ENCODE peak calls at places on chromosomes 1 and 21, in nine cellular contexts. C is neural crest cell; O is NCI-H146; D is AG20443; H is iPS-NIHi11; U is aorta; Q is IMR-90; R is mammary epithelial cell; E is stimulated activated CD4-positive, alpha-beta T cell treated with anti-CD3 and anti-CD28 coated beads, Interleukin-4, amount 100 ng/mL, for 1 hour. A is an unnamed sample.

GRCh38 chr1:28517649-28517999 is 11.8 kb downstream of the RCC1 start:
- DNase-seq in O (no peak), D (no peak), E (no peak), H (no peak), U (no peak), Q (peak; percentile 37), R (no peak), C (no peak), A (no peak)

GRCh38 chr1:93967276-93967675 is 58.0 kb upstream of the GCLM start:
- DNase-seq in U (no peak), O (no peak), D (no peak), C (no peak), E (no peak), R (no peak), Q (no peak), H (no peak), A (no peak)

GRCh38 chr1:180962178-180962577 is 49.5 kb downstream of the KIAA1614 start:
- DNase-seq in H (no peak), E (no peak), C (no peak), D (no peak), R (no peak), O (peak; percentile 35), Q (no peak), U (no peak), A (no peak)

GRCh38 chr1:57551476-57551875 is 127.6 kb upstream of the DAB1 start:
- DNase-seq in H (peak; percentile 17), C (no peak), U (no peak), Q (no peak), D (no peak), R (no peak), O (no peak), E (no peak), A (no peak)

GRCh38 chr1:228836427-228836826 is 101.1 kb downstream of the RHOU start:
- DNase-seq in O (no peak), Q (no peak), D (no peak), E (no peak), R (no peak), H (no peak), C (no peak), U (no peak), A (no peak)

GRCh38 chr1:93768380-93768863 is 86.8 kb upstream of the BCAR3 start:
- DNase-seq in Q (no peak), C (no peak), U (no peak), E (no peak), R (no peak), H (no peak), D (no peak), O (no peak), A (no peak)

GRCh38 chr1:205810448-205811157 is 2.4 kb downstream of the SLC41A1 start:
- DNase-seq in Q (no peak), C (no peak), E (no peak), H (peak; percentile 53), D (no peak), U (no peak), R (no peak), O (no peak), A (peak; percentile 26)

GRCh38 chr1:184272178-184272866 is 114.5 kb upstream of the C1orf21 start:
- DNase-seq in O (peak; percentile 78), Q (peak; percentile 32), R (no peak), H (no peak), D (no peak), C (no peak), U (no peak), E (no peak), A (no peak)

GRCh38 chr1:170309389-170310013 is 163.7 kb downstream of the NTMT2 start:
- DNase-seq in R (no peak), U (no peak), C (no peak), D (peak; percentile 89), H (no peak), E (no peak), Q (peak; percentile 95), O (no peak), A (no peak)

GRCh38 chr21:45642122-45642813 is 1.3 kb upstream of the PCBP3 start:
- DNase-seq in D (no peak), Q (no peak), E (no peak), H (peak; percentile 54), C (no peak), R (no peak), O (no peak), U (no peak), A (peak; percentile 38)

GRCh38 chr1:208997726-208998312 is 585.7 kb upstream of the CAMK1G start:
- DNase-seq in Q (no peak), O (no peak), C (no peak), D (peak; percentile 18), E (no peak), H (peak; percentile 17), R (no peak), U (no peak), A (no peak)

GRCh38 chr1:153447498-153448170 is 12.8 kb downstream of the S100A7 start:
- DNase-seq in H (no peak), D (no peak), O (no peak), Q (peak; percentile 83), U (no peak), R (peak; percentile 52), C (no peak), E (no peak), A (no peak)

A was measured in WTC11.